ENCODE peak calls at places on chromosomes 1 and 21, in nine cellular contexts. L is GM23338, A is neural progenitor cell, I is esophagus squamous epithelium, N is A549, E is HFF-Myc, Z is left lung, G is AG09309, U is fibroblast of the aortic adventitia. P is an unnamed sample.

GRCh38 chr1:237562247-237562823 is 328.4 kb downstream of the ZP4 start:
- DNase-seq in L (peak; percentile 96), A (peak; percentile 90), I (no peak), N (peak; percentile 75), E (peak; percentile 22), Z (no peak), G (peak; percentile 44), U (peak; percentile 61), P (no peak)

GRCh38 chr1:26785611-26786436 is 1.9 kb upstream of the PIGV start:
- DNase-seq in L (peak; percentile 6), A (peak; percentile 18), I (no peak), N (no peak), E (no peak), Z (no peak), G (no peak), U (peak; percentile 77), P (no peak)

GRCh38 chr1:201456499-201457309 is 12.3 kb downstream of the PHLDA3 start:
- DNase-seq in L (no peak), A (peak; percentile 38), I (no peak), N (peak; percentile 84), E (no peak), Z (peak; percentile 79), G (peak; percentile 92), U (peak; percentile 98), P (no peak)

GRCh38 chr1:41955461-41956159 is 36.9 kb upstream of the HIVEP3 start:
- DNase-seq in L (no peak), A (peak; percentile 43), I (no peak), N (peak; percentile 24), E (peak; percentile 78), Z (no peak), G (peak; percentile 94), U (peak; percentile 83), P (no peak)

GRCh38 chr1:169484683-169485426 is 889 bp downstream of the SLC19A2 start:
- DNase-seq in L (peak; percentile 34), A (peak; percentile 56), I (no peak), N (peak; percentile 56), E (no peak), Z (peak; percentile 68), G (no peak), U (peak; percentile 78), P (peak; percentile 63)

GRCh38 chr1:24544239-24544638 is 11.6 kb upstream of the NCMAP start:
- DNase-seq in L (no peak), A (no peak), I (no peak), N (no peak), E (no peak), Z (no peak), G (no peak), U (no peak), P (no peak)

GRCh38 chr1:154696001-154696400 is 88.0 kb upstream of the ADAR start:
- DNase-seq in L (peak; percentile 35), A (peak; percentile 33), I (no peak), N (no peak), E (no peak), Z (no peak), G (no peak), U (peak; percentile 16), P (no peak)

GRCh38 chr21:34865922-34866271 is 183.2 kb downstream of the RUNX1 start:
- DNase-seq in L (peak; percentile 93), A (peak; percentile 61), I (no peak), N (no peak), E (no peak), Z (no peak), G (no peak), U (no peak), P (no peak)

GRCh38 chr21:45523411-45524101 is 18.7 kb downstream of the SLC19A1 start:
- DNase-seq in L (no peak), A (no peak), I (no peak), N (no peak), E (no peak), Z (peak; percentile 28), G (no peak), U (no peak), P (peak; percentile 24)

GRCh38 chr1:228646717-228647522 is 88.4 kb upstream of the RHOU start:
- DNase-seq in L (peak; percentile 69), A (peak; percentile 60), I (no peak), N (peak; percentile 83), E (peak; percentile 17), Z (peak; percentile 45), G (no peak), U (peak; percentile 47), P (peak; percentile 32)

GRCh38 chr1:159924025-159924790 is 1.1 kb downstream of the TAGLN2 start:
- DNase-seq in L (peak; percentile 54), A (no peak), I (peak; percentile 33), N (peak; percentile 92), E (no peak), Z (peak; percentile 92), G (peak; percentile 66), U (peak; percentile 88), P (peak; percentile 85)

DNA sequence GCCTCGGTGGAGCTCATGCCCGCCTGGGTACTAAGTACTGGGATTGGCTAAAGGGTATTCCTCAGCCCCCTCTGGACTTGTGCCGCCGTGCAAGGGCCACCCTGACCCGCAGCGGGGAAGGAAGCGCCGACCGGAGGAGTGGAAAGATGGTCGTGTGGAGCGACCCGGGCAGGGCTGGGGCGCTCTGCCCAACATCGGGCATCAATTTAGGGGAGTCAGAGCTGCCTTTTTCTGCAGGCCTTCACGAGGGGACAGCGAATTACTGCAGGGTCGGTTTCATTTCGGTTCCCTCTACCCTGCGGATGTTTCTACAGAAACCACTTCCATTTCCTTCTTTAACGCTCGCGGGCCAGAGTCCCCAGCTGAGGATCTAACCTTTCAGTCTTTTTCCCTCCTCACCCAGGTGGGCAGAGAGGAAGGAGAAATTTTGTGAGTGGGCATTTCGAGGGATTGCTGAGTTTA is 986 bp downstream of the TOR1AIP1 start:
- DNase-seq in L (no peak), A (no peak), I (no peak), N (no peak), E (no peak), Z (no peak), G (no peak), U (no peak), P (peak; percentile 35)
- TF ChIP-seq CTCF in L (no peak), A (no peak), I (no peak), N (no peak), E (no peak), Z (no peak), G (no peak), U (no peak), P (no peak)

GRCh38 chr1:110344152-110344551 is 5.0 kb downstream of the RBM15 start:
- DNase-seq in L (no peak), A (no peak), I (no peak), N (no peak), E (no peak), Z (no peak), G (no peak), U (no peak), P (no peak)

GRCh38 chr1:110341872-110342331 is 2.7 kb downstream of the RBM15 start:
- DNase-seq in L (no peak), A (peak; percentile 29), I (no peak), N (no peak), E (no peak), Z (no peak), G (no peak), U (no peak), P (no peak)

GRCh38 chr1:110341146-110341871 is 2.1 kb downstream of the RBM15 start:
- DNase-seq in L (no peak), A (no peak), I (no peak), N (no peak), E (no peak), Z (no peak), G (no peak), U (no peak), P (no peak)

GRCh38 chr1:110345480-110345879 is 6.3 kb downstream of the RBM15 start:
- DNase-seq in L (no peak), A (no peak), I (no peak), N (no peak), E (no peak), Z (no peak), G (no peak), U (no peak), P (no peak)

DNA sequence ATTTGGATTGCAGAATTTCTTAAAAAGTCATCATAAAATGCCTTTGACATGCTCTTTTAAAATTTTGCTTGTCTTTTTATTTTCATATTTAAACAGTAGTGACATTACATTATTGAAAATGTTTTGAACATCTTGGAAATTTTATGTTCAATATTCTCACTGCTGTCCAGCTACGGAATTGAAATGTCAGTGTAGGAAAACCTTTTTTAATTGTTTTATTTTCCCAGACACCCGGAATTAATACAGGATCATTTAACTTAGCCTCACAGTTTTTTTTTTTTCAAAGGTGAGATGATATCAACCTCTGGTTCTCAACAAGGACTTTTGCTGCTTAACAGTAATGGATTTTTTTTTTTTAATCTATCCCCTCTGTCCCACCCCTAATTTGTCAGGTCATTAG is 4.1 kb downstream of the RBM15 start:
- DNase-seq in L (no peak), A (no peak), I (no peak), N (no peak), E (no peak), Z (no peak), G (no peak), U (no peak), P (no peak)
- H3K4me3 ChIP-seq in L (peak overlapping the region; percentile 57), A (peak overlapping the region; percentile 83), I (no peak overlapping the region), N (no peak overlapping the region), E (peak overlapping the region; percentile 78), Z (no peak overlapping the region), G (no peak overlapping the region), U (no peak overlapping the region), P (peak overlapping the region; percentile 91)

DNA sequence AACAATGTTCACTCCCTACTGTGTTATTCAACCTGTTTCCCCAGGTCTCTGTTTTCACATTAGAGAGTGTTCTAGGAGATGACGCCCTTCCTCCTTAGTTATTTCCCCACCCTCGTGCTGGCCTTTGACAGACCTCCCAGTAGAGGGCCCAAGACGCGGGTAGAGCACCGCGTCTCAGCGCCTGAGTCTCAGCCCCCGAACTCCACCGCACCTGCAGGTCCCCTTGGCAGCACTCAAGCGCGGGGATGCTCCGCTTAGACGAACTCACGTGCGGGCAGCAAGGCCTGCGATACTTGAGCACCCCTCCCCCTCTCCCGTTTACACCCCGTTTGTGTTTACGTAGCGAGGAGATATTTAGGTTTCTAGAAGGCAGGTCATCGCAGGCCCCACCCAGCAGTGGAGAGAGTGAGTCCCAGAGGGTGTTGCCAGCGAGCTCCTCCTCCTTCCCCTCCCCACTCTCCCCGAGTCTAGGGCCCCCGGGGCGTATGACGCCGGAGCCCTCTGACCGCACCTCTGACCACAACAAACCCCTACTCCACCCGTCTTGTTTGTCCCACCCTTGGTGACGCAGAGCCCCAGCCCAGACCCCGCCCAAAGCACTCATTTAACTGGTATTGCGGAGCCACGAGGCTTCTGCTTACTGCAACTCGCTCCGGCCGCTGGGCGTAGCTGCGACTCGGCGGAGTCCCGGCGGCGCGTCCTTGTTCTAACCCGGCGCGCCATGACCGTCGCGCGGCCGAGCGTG is at the start of gene CD55:
- DNase-seq in L (peak; percentile 97), A (peak; percentile 95), I (peak; percentile 97), N (peak; percentile 99), E (peak; percentile 93), Z (peak; percentile 99), G (peak; percentile 71), U (peak; percentile 96), P (peak; percentile 93)
- TF ChIP-seq CTCF in L (peak; percentile 38), A (peak; percentile 43), I (peak; percentile 18), N (peak; percentile 37), E (peak; percentile 14), Z (no peak), G (peak; percentile 31), U (no peak), P (no peak)

DNA sequence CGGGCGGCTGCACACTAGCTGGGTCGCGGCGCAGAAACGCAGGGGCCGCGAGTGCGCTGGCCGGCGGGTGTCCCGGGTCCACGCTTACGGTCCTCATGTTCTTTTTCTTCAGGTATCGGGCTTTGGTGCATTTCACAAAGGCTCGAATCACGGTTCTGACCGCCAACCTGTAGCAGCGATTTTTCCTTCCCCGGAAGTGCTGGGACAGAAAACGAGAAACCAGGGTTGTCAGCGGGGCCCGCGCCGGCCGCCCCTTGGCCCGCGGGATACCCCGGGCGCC is 332 bp downstream of the MRPL20 start:
- DNase-seq in L (no peak), A (no peak), I (no peak), N (no peak), E (no peak), Z (no peak), G (no peak), U (no peak), P (no peak)
- H3K4me3 ChIP-seq in L (peak overlapping the region; percentile 98), A (peak overlapping the region; percentile 96), I (peak overlapping the region; percentile 82), N (peak overlapping the region; percentile 69), E (peak overlapping the region; percentile 96), Z (peak overlapping the region; percentile 86), G (peak overlapping the region; percentile 87), U (peak overlapping the region; percentile 82), P (peak overlapping the region; percentile 99)